ENCODE peak calls at places on chromosomes 3 and 15, in four cellular contexts. One of them, this sample, is unnamed.
A peak's percentile ranks its signal among the peaks of the same experiment; 100 is the strongest.

GRCh38 chr3:47420511-47421484 is 40.0 kb downstream of the PTPN23 start:
- DNase-seq in WTC11: peak; percentile 95
- DNase-seq in SK-N-SH: peak; percentile 90
- DNase-seq in K562: peak; percentile 90
- DNase-seq in this sample: peak; percentile 80

GRCh38 chr3:50626406-50626805 is 9.5 kb downstream of the MAPKAPK3 start:
- DNase-seq in WTC11: no peak
- DNase-seq in SK-N-SH: no peak
- DNase-seq in K562: no peak
- DNase-seq in this sample: no peak

GRCh38 chr3:111292117-111292516 is 220.5 kb downstream of the NECTIN3 start:
- DNase-seq in WTC11: no peak
- DNase-seq in SK-N-SH: no peak
- DNase-seq in K562: no peak
- DNase-seq in this sample: no peak

GRCh38 chr3:71511037-71511436 is 72.5 kb downstream of the FOXP1 start:
- DNase-seq in WTC11: no peak
- DNase-seq in SK-N-SH: no peak
- DNase-seq in K562: no peak
- DNase-seq in this sample: no peak

GRCh38 chr15:80455668-80456442 is 51.7 kb downstream of the ARNT2 start:
- DNase-seq in WTC11: peak; percentile 40
- DNase-seq in SK-N-SH: peak; percentile 75
- DNase-seq in K562: peak; percentile 71
- DNase-seq in this sample: peak; percentile 44

GRCh38 chr3:51928438-51928837 is 13.3 kb downstream of the RRP9 start:
- DNase-seq in WTC11: no peak
- DNase-seq in SK-N-SH: no peak
- DNase-seq in K562: no peak
- DNase-seq in this sample: no peak

GRCh38 chr3:127690823-127691452 is 18.2 kb downstream of the ABTB1 start:
- DNase-seq in WTC11: peak; percentile 71
- DNase-seq in SK-N-SH: peak; percentile 73
- DNase-seq in K562: no peak
- DNase-seq in this sample: peak; percentile 59

GRCh38 chr3:139794469-139795265 is 116.9 kb upstream of the NMNAT3 start:
- DNase-seq in WTC11: no peak
- DNase-seq in SK-N-SH: no peak
- DNase-seq in K562: no peak
- DNase-seq in this sample: no peak

GRCh38 chr15:32898991-32899613 is 181.3 kb downstream of the GREM1 start:
- DNase-seq in WTC11: peak; percentile 78
- DNase-seq in SK-N-SH: peak; percentile 10
- DNase-seq in K562: peak; percentile 12
- DNase-seq in this sample: no peak

GRCh38 chr15:60390231-60390630 is 7.6 kb downstream of the ANXA2 start:
- DNase-seq in WTC11: no peak
- DNase-seq in SK-N-SH: no peak
- DNase-seq in K562: no peak
- DNase-seq in this sample: no peak

GRCh38 chr3:99023590-99024192 is 122.2 kb upstream of the DCBLD2 start:
- DNase-seq in WTC11: no peak
- DNase-seq in SK-N-SH: peak; percentile 36
- DNase-seq in K562: peak; percentile 26
- DNase-seq in this sample: peak; percentile 3

GRCh38 chr3:11944052-11944673 is 60.0 kb upstream of the SYN2 start:
- DNase-seq in WTC11: peak; percentile 50
- DNase-seq in SK-N-SH: peak; percentile 27
- DNase-seq in K562: peak; percentile 58
- DNase-seq in this sample: peak; percentile 37

GRCh38 chr3:23344886-23345285 is 141.8 kb downstream of the UBE2E2 start:
- DNase-seq in WTC11: no peak
- DNase-seq in SK-N-SH: no peak
- DNase-seq in K562: no peak
- DNase-seq in this sample: no peak

GRCh38 chr3:127829537-127829936 is 7.2 kb upstream of the MGLL start:
- DNase-seq in WTC11: no peak
- DNase-seq in SK-N-SH: no peak
- DNase-seq in K562: no peak
- DNase-seq in this sample: no peak

GRCh38 chr15:32091505-32092380 is 61.4 kb downstream of the CHRNA7 start:
- DNase-seq in WTC11: no peak
- DNase-seq in SK-N-SH: peak; percentile 54
- DNase-seq in K562: no peak
- DNase-seq in this sample: no peak

GRCh38 chr3:13081603-13082360 is 8.6 kb upstream of the IQSEC1 start:
- DNase-seq in WTC11: no peak
- DNase-seq in SK-N-SH: no peak
- DNase-seq in K562: no peak
- DNase-seq in this sample: no peak

GRCh38 chr3:19937459-19938362 is 3.7 kb upstream of the EFHB start:
- DNase-seq in WTC11: no peak
- DNase-seq in SK-N-SH: no peak
- DNase-seq in K562: peak; percentile 27
- DNase-seq in this sample: peak; percentile 40

GRCh38 chr15:48406911-48407310 is 75.7 kb downstream of the DUT start:
- DNase-seq in WTC11: peak; percentile 28
- DNase-seq in SK-N-SH: no peak
- DNase-seq in K562: no peak
- DNase-seq in this sample: no peak

GRCh38 chr15:58362262-58362922 is 69.4 kb upstream of the LIPC start:
- DNase-seq in WTC11: no peak
- DNase-seq in SK-N-SH: no peak
- DNase-seq in K562: no peak
- DNase-seq in this sample: no peak

GRCh38 chr15:97521894-97522293 is 438.6 kb upstream of the ARRDC4 start:
- DNase-seq in WTC11: peak; percentile 11
- DNase-seq in SK-N-SH: no peak
- DNase-seq in K562: no peak
- DNase-seq in this sample: no peak

GRCh38 chr15:25587616-25588340 is 149.0 kb upstream of the UBE3A start:
- DNase-seq in WTC11: no peak
- DNase-seq in SK-N-SH: no peak
- DNase-seq in K562: no peak
- DNase-seq in this sample: no peak

GRCh38 chr15:34659056-34659455 is 75.6 kb upstream of the GOLGA8B start:
- DNase-seq in WTC11: no peak
- DNase-seq in SK-N-SH: no peak
- DNase-seq in K562: no peak
- DNase-seq in this sample: no peak

GRCh38 chr3:17605032-17605431 is 137.4 kb downstream of the TBC1D5 start:
- DNase-seq in WTC11: no peak
- DNase-seq in SK-N-SH: no peak
- DNase-seq in K562: no peak
- DNase-seq in this sample: peak; percentile 7

GRCh38 chr3:177385186-177385585 is 187.9 kb upstream of the TBL1XR1 start:
- DNase-seq in WTC11: no peak
- DNase-seq in SK-N-SH: no peak
- DNase-seq in K562: no peak
- DNase-seq in this sample: no peak

GRCh38 chr15:70829366-70830166 is 24.4 kb downstream of the LARP6 start:
- DNase-seq in WTC11: no peak
- DNase-seq in SK-N-SH: no peak
- DNase-seq in K562: no peak
- DNase-seq in this sample: no peak

GRCh38 chr3:114378760-114379159 is 84.9 kb downstream of the TIGIT start:
- DNase-seq in WTC11: no peak
- DNase-seq in SK-N-SH: no peak
- DNase-seq in K562: no peak
- DNase-seq in this sample: no peak

GRCh38 chr3:142459929-142460328 is 12.1 kb upstream of the XRN1 start:
- DNase-seq in WTC11: no peak
- DNase-seq in SK-N-SH: no peak
- DNase-seq in K562: no peak
- DNase-seq in this sample: no peak

GRCh38 chr15:38593523-38593922 is 28.9 kb upstream of the RASGRP1 start:
- DNase-seq in WTC11: no peak
- DNase-seq in SK-N-SH: no peak
- DNase-seq in K562: peak; percentile 37
- DNase-seq in this sample: no peak

DNA sequence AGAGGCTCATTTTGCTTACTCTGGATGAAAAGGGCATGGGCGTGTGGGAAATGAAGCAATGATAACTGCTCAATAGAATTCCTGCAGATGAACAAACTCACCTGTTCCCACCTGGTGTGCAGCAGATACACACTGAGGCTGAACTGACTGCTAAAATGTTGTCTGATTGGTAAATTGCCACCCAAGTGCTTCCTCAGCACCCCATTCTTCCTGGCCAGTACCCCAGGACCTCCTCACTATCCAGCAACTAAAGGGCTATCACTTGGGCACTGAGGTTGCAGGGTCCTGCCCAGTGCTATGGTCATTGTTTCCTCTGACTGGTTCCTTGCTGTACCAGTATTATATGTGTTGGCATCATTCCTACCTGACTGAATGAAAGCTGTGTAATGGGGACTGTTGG is 38.0 kb upstream of the DGKG start:
- DNase-seq in WTC11: no peak
- DNase-seq in SK-N-SH: no peak
- DNase-seq in K562: no peak
- DNase-seq in this sample: no peak
- TF ChIP-seq FOXJ3 in WTC11: no peak
- TF ChIP-seq FOXJ3 in SK-N-SH: no peak
- TF ChIP-seq FOXJ3 in K562: no peak
- TF ChIP-seq FOXJ3 in this sample: no peak

DNA sequence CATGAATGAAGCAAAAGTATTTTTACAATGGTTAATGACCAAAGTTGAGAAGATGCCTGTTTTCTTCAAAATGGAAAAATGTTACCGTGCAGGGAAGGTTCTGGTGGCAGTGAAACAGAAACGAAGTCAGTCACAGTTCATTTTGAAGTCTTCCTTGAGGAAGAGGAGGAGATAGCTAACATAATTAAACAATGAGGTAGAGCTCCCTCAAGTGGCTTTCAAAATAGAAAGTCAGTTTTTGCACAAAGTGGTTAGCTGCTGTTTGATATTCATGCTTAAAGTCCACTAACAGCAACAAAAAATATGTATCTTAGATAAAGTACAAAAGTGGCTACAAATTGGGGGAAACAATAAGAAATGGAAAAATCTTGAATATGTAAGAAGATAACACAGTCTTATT is 87.3 kb downstream of the TFG start:
- DNase-seq in WTC11: no peak
- DNase-seq in SK-N-SH: no peak
- DNase-seq in K562: no peak
- DNase-seq in this sample: no peak
- TF ChIP-seq FOXJ3 in WTC11: no peak
- TF ChIP-seq FOXJ3 in SK-N-SH: no peak
- TF ChIP-seq FOXJ3 in K562: no peak
- TF ChIP-seq FOXJ3 in this sample: no peak

GRCh38 chr3:170869645-170870593 is at the start of gene RPL22L1:
- DNase-seq in WTC11: peak; percentile 91
- DNase-seq in SK-N-SH: peak; percentile 87
- DNase-seq in K562: peak; percentile 81
- DNase-seq in this sample: peak; percentile 90
- TF ChIP-seq FOXJ3 in WTC11: no peak
- TF ChIP-seq FOXJ3 in SK-N-SH: no peak
- TF ChIP-seq FOXJ3 in K562: no peak
- TF ChIP-seq FOXJ3 in this sample: peak; percentile 43

DNA sequence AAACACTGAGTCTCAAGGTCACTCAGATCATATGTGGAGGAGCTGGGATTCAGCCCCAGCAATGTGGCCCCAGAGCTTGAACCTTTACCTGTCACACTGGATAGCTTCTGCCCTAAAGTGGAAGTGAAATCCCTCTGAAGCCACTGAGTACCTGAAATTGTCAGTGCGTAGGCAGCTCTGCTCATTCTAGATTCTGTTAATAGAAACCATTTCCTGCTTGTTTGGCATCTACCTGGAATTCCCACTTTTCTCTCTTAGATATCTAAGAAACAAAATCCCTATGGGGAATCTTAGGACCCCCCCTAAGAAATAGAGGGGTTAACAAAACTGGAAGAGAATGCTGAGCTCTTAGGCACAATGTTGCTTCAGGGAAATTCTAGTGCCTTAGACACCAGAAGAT is 29.8 kb downstream of the FBXL22 start:
- DNase-seq in WTC11: no peak
- DNase-seq in SK-N-SH: no peak
- DNase-seq in K562: no peak
- DNase-seq in this sample: no peak
- TF ChIP-seq FOXJ3 in WTC11: no peak
- TF ChIP-seq FOXJ3 in SK-N-SH: no peak
- TF ChIP-seq FOXJ3 in K562: no peak
- TF ChIP-seq FOXJ3 in this sample: no peak

DNA sequence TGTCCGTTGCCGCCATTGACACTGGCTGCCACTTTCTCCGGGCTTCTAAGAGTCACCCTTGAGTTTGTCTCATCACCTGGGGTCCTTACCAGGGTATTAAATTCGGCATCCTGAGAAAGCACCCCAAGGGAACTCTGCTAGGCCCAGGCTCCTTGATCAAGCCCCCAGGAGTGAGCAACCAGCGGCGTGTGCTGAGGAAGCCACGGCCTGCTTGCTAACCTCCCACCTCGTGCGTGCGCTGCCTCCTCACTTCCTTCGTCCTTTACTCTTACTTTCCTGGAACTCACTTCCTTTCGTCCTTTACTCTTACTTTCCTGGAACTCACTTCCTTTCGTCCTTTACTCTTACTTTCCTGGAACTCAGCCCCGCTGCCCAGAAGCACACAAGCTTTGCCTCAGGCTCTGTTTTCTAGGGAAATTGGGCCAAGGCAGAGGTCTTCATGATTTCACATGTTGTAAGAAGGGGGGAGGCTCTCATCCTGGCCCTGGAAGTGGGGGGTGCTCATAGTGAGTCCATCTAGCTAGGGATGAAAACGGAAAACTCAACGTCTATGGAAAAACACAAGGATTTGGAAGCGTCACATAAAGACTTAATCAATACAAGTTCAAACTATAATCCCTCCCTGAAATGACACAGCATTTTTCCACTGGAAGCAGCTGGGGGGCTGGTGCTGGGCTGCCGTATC is 36.7 kb upstream of the BDH1 start:
- DNase-seq in WTC11: no peak
- DNase-seq in SK-N-SH: no peak
- DNase-seq in K562: no peak
- DNase-seq in this sample: no peak
- TF ChIP-seq FOXJ3 in WTC11: no peak
- TF ChIP-seq FOXJ3 in SK-N-SH: no peak
- TF ChIP-seq FOXJ3 in K562: no peak
- TF ChIP-seq FOXJ3 in this sample: no peak

DNA sequence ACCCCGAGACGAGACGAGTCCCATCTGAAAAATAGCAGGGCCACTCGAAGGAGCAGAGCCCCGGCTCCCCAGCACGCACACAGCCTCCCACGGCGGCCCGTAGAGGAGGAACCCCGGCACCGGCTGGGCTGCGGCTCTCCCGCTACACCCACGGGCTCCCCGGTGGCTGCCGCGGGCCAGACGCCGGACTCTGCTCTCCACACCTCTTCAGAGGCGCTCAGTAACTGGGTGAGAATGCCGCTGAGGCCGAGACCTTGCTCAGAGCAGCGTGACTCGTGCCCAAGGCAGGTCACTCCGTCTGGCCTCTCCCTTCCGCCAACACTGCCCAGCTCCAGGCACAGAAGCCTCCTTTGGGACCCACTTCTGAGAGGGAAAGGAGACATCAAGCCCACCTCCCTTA is 34.4 kb downstream of the TNK2 start:
- DNase-seq in WTC11: no peak
- DNase-seq in SK-N-SH: no peak
- DNase-seq in K562: no peak
- DNase-seq in this sample: no peak
- TF ChIP-seq FOXJ3 in WTC11: no peak
- TF ChIP-seq FOXJ3 in SK-N-SH: no peak
- TF ChIP-seq FOXJ3 in K562: no peak
- TF ChIP-seq FOXJ3 in this sample: no peak